ENCODE peak calls at places on chromosomes 6 and 20, in nine cellular contexts. T, I, H, M, L, R, V, C and D are unnamed samples.
A peak's percentile ranks its signal among the peaks of the same experiment; 100 is the strongest.

GRCh38 chr6:150229775-150230561 is 87.1 kb downstream of the PPP1R14C start:
- DNase-seq in R (peak; percentile 81), M (no peak), T (no peak), L (no peak), V (no peak), I (no peak), H (no peak), C (peak; percentile 55), D (no peak)

GRCh38 chr6:158284340-158285210 is 27.7 kb upstream of the TULP4 start:
- DNase-seq in H (peak; percentile 24), M (no peak), V (no peak), T (no peak), R (peak; percentile 89), L (peak; percentile 45), C (peak; percentile 66), I (no peak), D (no peak)

GRCh38 chr6:11221623-11222384 is 10.7 kb downstream of the NEDD9 start:
- DNase-seq in C (no peak), M (no peak), V (no peak), T (no peak), L (no peak), H (no peak), I (no peak), R (no peak), D (no peak)

GRCh38 chr6:93418113-93418447 is 1.3 kb downstream of the EPHA7 start:
- DNase-seq in T (no peak), M (no peak), R (peak; percentile 82), H (no peak), L (no peak), C (no peak), V (no peak), I (no peak), D (no peak)

GRCh38 chr6:81075974-81076373 is 676.5 kb downstream of the TENT5A start:
- DNase-seq in C (peak; percentile 73), I (no peak), H (no peak), M (no peak), L (no peak), T (no peak), R (peak; percentile 4), V (no peak), D (no peak)

GRCh38 chr6:150008588-150008987 is 16.7 kb downstream of the RAET1L start:
- DNase-seq in I (no peak), L (no peak), C (peak; percentile 26), T (no peak), H (peak; percentile 49), V (no peak), M (no peak), R (no peak), D (no peak)

GRCh38 chr6:117028256-117028655 is 151.2 kb downstream of the RFX6 start:
- DNase-seq in T (no peak), C (no peak), L (no peak), I (no peak), H (no peak), V (no peak), M (no peak), R (no peak), D (no peak)

GRCh38 chr6:37367557-37367956 is 13.8 kb downstream of the RNF8 start:
- DNase-seq in M (no peak), R (no peak), T (no peak), I (no peak), H (no peak), C (no peak), V (no peak), L (no peak), D (no peak)

GRCh38 chr6:52537001-52537753 is 39.7 kb downstream of the TRAM2 start:
- DNase-seq in T (no peak), C (no peak), R (no peak), L (no peak), H (no peak), I (no peak), V (no peak), M (no peak), D (no peak)

GRCh38 chr6:16318538-16318937 is 80.2 kb downstream of the GMPR start:
- DNase-seq in T (no peak), C (no peak), M (no peak), R (peak; percentile 95), I (no peak), L (no peak), V (no peak), H (peak; percentile 25), D (no peak)

GRCh38 chr20:57282691-57283361 is 16.4 kb upstream of the BMP7 start:
- DNase-seq in T (no peak), H (no peak), C (no peak), V (no peak), M (no peak), I (no peak), R (no peak), L (no peak), D (no peak)

DNA sequence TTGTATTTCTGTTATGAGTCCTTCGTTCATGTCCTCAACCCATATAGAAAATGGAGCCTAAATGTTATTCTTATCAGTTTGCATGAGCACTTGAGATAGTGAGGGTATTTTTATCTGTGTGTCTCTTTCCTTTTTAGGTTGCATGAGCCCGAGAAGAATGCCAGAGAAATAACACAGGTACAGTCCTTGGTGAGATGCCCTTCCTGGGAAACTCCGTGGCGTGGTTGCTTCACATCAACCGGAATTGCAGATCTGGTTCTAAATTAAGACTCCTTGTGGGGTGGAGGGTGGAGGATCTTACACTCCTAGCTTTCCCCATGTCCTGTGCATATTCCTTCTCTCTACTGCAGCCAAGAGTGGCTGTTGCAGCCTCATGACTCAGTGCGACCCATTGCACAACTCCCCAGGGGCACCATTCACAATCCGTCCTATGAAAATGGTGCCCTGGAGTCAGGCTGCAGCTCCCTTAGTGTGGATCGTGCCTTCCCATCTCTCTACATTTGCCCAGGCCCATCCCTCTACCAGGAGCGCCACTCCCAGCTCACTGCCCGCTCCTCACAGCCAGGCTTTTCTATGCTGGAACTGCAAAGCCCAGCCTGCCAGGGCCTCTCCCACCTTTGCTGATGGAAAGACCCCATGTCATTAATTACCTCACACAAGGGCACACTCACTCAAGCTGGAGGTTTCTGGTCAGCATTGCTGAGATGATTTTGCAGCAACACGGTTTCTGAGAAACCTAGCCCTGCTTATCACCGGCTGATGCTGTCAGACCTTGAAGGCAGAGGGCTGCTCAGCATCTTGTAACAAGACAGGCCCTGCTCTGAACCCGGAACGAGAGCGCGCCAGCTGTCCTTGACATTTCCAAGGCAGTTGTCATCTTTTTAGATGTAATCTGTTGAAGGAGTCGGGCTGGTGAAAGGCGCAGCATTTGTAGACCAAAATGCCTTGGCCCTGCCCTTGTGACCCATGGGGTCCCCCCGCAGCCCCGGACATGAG is 39.7 kb downstream of the SIRPA start:
- DNase-seq in T (no peak), R (peak; percentile 98), V (peak; percentile 34), I (no peak), H (no peak), M (peak; percentile 90), L (no peak), C (no peak), D (no peak)
- H3K27ac ChIP-seq in T (peak overlapping the region; percentile 36), R (peak overlapping the region; percentile 94), V (peak overlapping the region; percentile 79), I (no peak overlapping the region), H (no peak overlapping the region), M (peak overlapping the region; percentile 64), L (no peak overlapping the region), C (no peak overlapping the region), D (no peak overlapping the region)

GRCh38 chr20:33901132-33901523 is 90.0 kb downstream of the CHMP4B start:
- DNase-seq in R (no peak), M (no peak), C (no peak), H (no peak), L (no peak), I (no peak), V (no peak), T (no peak), D (no peak)

GRCh38 chr20:33897313-33897912 is 86.3 kb downstream of the CHMP4B start:
- DNase-seq in L (no peak), R (no peak), I (no peak), H (no peak), V (no peak), C (peak; percentile 68), T (no peak), M (no peak), D (no peak)

GRCh38 chr20:33900515-33901131 is 89.5 kb downstream of the CHMP4B start:
- DNase-seq in C (no peak), R (no peak), V (no peak), M (no peak), L (no peak), H (no peak), I (no peak), T (no peak), D (no peak)

GRCh38 chr20:33896509-33896908 is 85.4 kb downstream of the CHMP4B start:
- DNase-seq in I (no peak), V (no peak), R (no peak), H (no peak), L (no peak), C (no peak), T (no peak), M (peak; percentile 39), D (no peak)

GRCh38 chr20:33899106-33899505 is 88.0 kb downstream of the CHMP4B start:
- DNase-seq in L (no peak), T (no peak), V (no peak), M (no peak), R (no peak), I (no peak), H (no peak), C (no peak), D (no peak)
- H3K9me3 ChIP-seq in L (no peaks in the 10 kb centered on the region), T (no peaks in the 10 kb centered on the region), V (no peaks in the 10 kb centered on the region), M (no peaks in the 10 kb centered on the region), R (peaks cover 4% of the 10 kb centered on the region), I (no peaks in the 10 kb centered on the region), H (no peaks in the 10 kb centered on the region), C (no peaks in the 10 kb centered on the region), D (no peaks in the 10 kb centered on the region)

DNA sequence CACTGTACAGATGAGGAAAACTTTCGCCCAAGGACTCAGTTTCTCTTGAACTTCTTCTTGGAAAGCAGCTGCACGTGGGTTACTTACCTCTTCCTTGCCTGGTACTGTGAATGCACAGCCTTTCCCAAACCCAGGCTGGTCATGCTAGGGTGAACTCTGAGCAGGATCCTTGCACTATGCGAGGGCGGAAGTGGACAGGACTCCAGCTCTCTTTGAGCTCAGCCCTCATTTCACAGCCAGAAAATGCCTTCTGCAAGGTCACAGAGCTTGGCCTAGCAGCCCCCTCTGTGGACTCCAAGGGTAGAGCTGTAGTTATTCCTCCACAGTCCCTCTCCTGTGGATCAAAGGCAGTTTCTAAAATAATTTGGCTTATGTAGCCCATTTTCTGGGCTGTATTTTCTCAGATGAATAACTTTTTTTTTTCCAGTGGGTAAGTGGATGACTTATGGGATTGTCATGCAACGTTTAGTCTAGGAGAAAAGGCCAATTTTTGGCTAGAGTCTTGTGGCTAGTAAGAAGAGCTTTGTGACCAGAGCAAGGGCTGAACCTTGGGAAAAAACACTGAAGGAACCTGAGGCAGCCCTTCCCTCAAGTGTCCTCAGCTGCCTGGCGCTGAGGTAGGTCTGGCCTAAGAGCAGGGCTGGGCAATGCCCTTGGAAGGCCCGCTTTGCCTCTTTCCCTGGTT is 172.7 kb downstream of the SCP2D1 start:
- DNase-seq in T (no peak), C (no peak), H (no peak), V (no peak), I (no peak), R (no peak), M (peak; percentile 35), L (no peak), D (no peak)
- H3K27ac ChIP-seq in T (peak overlapping the region; percentile 34), C (no peak overlapping the region), H (no peak overlapping the region), V (no peak overlapping the region), I (peak overlapping the region; percentile 24), R (no peak overlapping the region), M (no peak overlapping the region), L (no peak overlapping the region), D (no peak overlapping the region)

DNA sequence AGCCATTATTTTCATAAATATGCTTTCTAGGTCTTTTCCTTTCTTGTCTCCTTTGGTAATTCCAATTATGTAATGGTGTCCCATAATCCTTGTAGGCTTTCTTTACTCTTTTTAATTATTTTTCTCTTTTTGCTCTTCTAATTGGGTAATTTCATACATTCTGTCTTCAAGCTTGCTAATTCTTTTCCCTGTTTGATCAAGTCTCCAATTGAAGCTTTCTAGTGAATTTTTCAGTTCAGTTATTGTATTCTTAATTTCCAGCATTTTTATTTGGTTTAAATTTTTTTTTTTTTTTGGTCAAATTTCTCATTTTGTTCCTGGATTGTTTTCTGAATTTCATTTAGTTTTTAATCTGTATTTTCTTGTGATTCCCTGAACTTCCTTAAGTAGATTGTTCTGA is 74.9 kb upstream of the UST start:
- DNase-seq in M (no peak), V (no peak), C (no peak), T (no peak), L (no peak), H (no peak), I (no peak), R (no peak), D (no peak)
- H3K9me3 ChIP-seq in M (no peaks in the 10 kb centered on the region), V (peaks cover 19% of the 10 kb centered on the region), C (peaks cover 52% of the 10 kb centered on the region), T (peaks cover 51% of the 10 kb centered on the region), L (no peaks in the 10 kb centered on the region), H (no peaks in the 10 kb centered on the region), I (peaks cover 22% of the 10 kb centered on the region), R (peaks cover 5% of the 10 kb centered on the region), D (peaks cover 45% of the 10 kb centered on the region)